ENCODE peak calls at places on chromosome 16, in seven cellular contexts. One of them, this sample, is unnamed.

GRCh38 chr16:7688811-7689210 is 356.2 kb downstream of the RBFOX1 start:
- DNase-seq in GM23338: no peak
- DNase-seq in CD4-positive, alpha-beta T cell: no peak
- DNase-seq in bronchial epithelial cell: no peak
- DNase-seq in HFFc6: no peak
- DNase-seq in GM20000: no peak
- DNase-seq in tibial nerve: no peak
- DNase-seq in this sample: no peak

GRCh38 chr16:60203525-60204124 is 1469.5 kb upstream of the GOT2 start:
- DNase-seq in HFFc6: peak; percentile 6
- DNase-seq in CD4-positive, alpha-beta T cell: no peak
- DNase-seq in tibial nerve: no peak
- DNase-seq in GM20000: no peak
- DNase-seq in GM23338: peak; percentile 61
- DNase-seq in bronchial epithelial cell: no peak
- DNase-seq in this sample: no peak

GRCh38 chr16:2235695-2236361 is 416 bp upstream of the DNASE1L2 start:
- DNase-seq in CD4-positive, alpha-beta T cell: no peak
- DNase-seq in bronchial epithelial cell: no peak
- DNase-seq in HFFc6: no peak
- DNase-seq in GM23338: no peak
- DNase-seq in tibial nerve: no peak
- DNase-seq in GM20000: no peak
- DNase-seq in this sample: no peak

GRCh38 chr16:9077001-9077809 is 14.2 kb upstream of the HAPSTR1 start:
- DNase-seq in CD4-positive, alpha-beta T cell: no peak
- DNase-seq in GM23338: no peak
- DNase-seq in tibial nerve: no peak
- DNase-seq in GM20000: no peak
- DNase-seq in bronchial epithelial cell: peak; percentile 87
- DNase-seq in HFFc6: peak; percentile 95
- DNase-seq in this sample: no peak

GRCh38 chr16:67723940-67724339 is 4.8 kb upstream of the GFOD2 start:
- DNase-seq in HFFc6: no peak
- DNase-seq in bronchial epithelial cell: no peak
- DNase-seq in tibial nerve: no peak
- DNase-seq in CD4-positive, alpha-beta T cell: no peak
- DNase-seq in GM20000: no peak
- DNase-seq in GM23338: no peak
- DNase-seq in this sample: no peak

GRCh38 chr16:86496929-86497381 is 13.4 kb upstream of the FOXF1 start:
- DNase-seq in CD4-positive, alpha-beta T cell: no peak
- DNase-seq in HFFc6: no peak
- DNase-seq in bronchial epithelial cell: no peak
- DNase-seq in GM20000: no peak
- DNase-seq in tibial nerve: no peak
- DNase-seq in GM23338: peak; percentile 41
- DNase-seq in this sample: peak; percentile 36

GRCh38 chr16:11955713-11956123 is 9.3 kb upstream of the TNFRSF17 start:
- DNase-seq in bronchial epithelial cell: peak; percentile 86
- DNase-seq in tibial nerve: no peak
- DNase-seq in GM23338: no peak
- DNase-seq in CD4-positive, alpha-beta T cell: no peak
- DNase-seq in HFFc6: peak; percentile 98
- DNase-seq in GM20000: no peak
- DNase-seq in this sample: no peak

GRCh38 chr16:58127033-58127556 is 2.1 kb downstream of the CFAP20 start:
- DNase-seq in tibial nerve: peak; percentile 41
- DNase-seq in CD4-positive, alpha-beta T cell: no peak
- DNase-seq in bronchial epithelial cell: peak; percentile 37
- DNase-seq in GM23338: peak; percentile 52
- DNase-seq in GM20000: no peak
- DNase-seq in HFFc6: peak; percentile 83
- DNase-seq in this sample: peak; percentile 35

GRCh38 chr16:27450836-27451341 is 48.9 kb downstream of the IL21R start:
- DNase-seq in GM23338: no peak
- DNase-seq in HFFc6: no peak
- DNase-seq in tibial nerve: no peak
- DNase-seq in CD4-positive, alpha-beta T cell: no peak
- DNase-seq in GM20000: no peak
- DNase-seq in bronchial epithelial cell: no peak
- DNase-seq in this sample: no peak

GRCh38 chr16:20937736-20938135 is 37.2 kb downstream of the LYRM1 start:
- DNase-seq in HFFc6: no peak
- DNase-seq in GM23338: no peak
- DNase-seq in CD4-positive, alpha-beta T cell: no peak
- DNase-seq in bronchial epithelial cell: no peak
- DNase-seq in GM20000: no peak
- DNase-seq in tibial nerve: no peak
- DNase-seq in this sample: no peak

GRCh38 chr16:26816266-26816665 is 250.5 kb upstream of the C16orf82 start:
- DNase-seq in tibial nerve: no peak
- DNase-seq in bronchial epithelial cell: no peak
- DNase-seq in HFFc6: no peak
- DNase-seq in CD4-positive, alpha-beta T cell: no peak
- DNase-seq in GM20000: no peak
- DNase-seq in GM23338: no peak
- DNase-seq in this sample: no peak

GRCh38 chr16:66342294-66342900 is 24.1 kb upstream of the CDH5 start:
- DNase-seq in HFFc6: no peak
- DNase-seq in CD4-positive, alpha-beta T cell: no peak
- DNase-seq in GM20000: peak; percentile 42
- DNase-seq in bronchial epithelial cell: no peak
- DNase-seq in tibial nerve: no peak
- DNase-seq in GM23338: peak; percentile 79
- DNase-seq in this sample: peak; percentile 52

GRCh38 chr16:23058576-23058975 is 90.7 kb downstream of the USP31 start:
- DNase-seq in GM20000: no peak
- DNase-seq in tibial nerve: no peak
- DNase-seq in bronchial epithelial cell: no peak
- DNase-seq in GM23338: no peak
- DNase-seq in CD4-positive, alpha-beta T cell: no peak
- DNase-seq in HFFc6: no peak
- DNase-seq in this sample: no peak

DNA sequence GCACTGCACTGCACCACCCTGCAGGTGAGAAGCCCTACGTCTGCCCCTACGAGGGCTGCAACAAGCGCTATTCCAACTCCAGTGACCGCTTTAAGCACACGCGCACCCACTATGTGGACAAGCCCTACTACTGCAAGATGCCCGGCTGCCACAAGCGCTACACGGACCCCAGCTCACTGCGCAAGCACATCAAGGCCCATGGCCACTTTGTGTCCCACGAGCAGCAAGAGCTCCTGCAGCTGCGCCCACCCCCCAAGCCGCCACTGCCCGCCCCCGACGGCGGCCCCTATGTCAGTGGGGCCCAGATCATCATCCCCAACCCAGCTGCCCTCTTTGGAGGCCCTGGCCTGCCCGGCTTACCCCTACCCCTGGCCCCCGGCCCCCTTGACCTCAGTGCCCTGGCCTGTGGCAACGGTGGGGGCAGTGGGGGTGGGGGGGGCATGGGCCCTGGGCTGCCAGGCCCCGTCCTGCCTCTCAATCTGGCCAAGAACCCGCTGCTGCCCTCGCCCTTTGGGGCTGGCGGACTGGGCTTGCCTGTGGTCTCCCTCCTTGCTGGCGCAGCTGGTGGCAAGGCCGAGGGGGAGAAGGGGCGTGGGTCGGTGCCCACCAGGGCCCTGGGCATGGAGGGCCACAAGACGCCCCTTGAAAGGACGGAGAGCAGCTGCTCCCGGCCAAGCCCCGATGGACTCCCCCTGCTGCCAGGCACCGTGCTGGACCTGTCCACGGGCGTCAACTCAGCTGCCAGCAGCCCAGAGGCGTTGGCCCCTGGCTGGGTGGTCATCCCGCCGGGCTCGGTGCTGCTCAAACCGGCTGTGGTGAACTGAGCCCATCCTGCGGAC is 14.2 kb downstream of the PAM16 start:
- DNase-seq in GM20000: no peak
- DNase-seq in bronchial epithelial cell: no peak
- DNase-seq in HFFc6: no peak
- DNase-seq in GM23338: no peak
- DNase-seq in CD4-positive, alpha-beta T cell: no peak
- DNase-seq in tibial nerve: no peak
- DNase-seq in this sample: no peak
- TF ChIP-seq CTCF in GM20000: no peak
- TF ChIP-seq CTCF in bronchial epithelial cell: no peak
- TF ChIP-seq CTCF in HFFc6: no peak
- TF ChIP-seq CTCF in GM23338: no peak
- TF ChIP-seq CTCF in CD4-positive, alpha-beta T cell: no peak
- TF ChIP-seq CTCF in tibial nerve: no peak
- TF ChIP-seq CTCF in this sample: no peak

DNA sequence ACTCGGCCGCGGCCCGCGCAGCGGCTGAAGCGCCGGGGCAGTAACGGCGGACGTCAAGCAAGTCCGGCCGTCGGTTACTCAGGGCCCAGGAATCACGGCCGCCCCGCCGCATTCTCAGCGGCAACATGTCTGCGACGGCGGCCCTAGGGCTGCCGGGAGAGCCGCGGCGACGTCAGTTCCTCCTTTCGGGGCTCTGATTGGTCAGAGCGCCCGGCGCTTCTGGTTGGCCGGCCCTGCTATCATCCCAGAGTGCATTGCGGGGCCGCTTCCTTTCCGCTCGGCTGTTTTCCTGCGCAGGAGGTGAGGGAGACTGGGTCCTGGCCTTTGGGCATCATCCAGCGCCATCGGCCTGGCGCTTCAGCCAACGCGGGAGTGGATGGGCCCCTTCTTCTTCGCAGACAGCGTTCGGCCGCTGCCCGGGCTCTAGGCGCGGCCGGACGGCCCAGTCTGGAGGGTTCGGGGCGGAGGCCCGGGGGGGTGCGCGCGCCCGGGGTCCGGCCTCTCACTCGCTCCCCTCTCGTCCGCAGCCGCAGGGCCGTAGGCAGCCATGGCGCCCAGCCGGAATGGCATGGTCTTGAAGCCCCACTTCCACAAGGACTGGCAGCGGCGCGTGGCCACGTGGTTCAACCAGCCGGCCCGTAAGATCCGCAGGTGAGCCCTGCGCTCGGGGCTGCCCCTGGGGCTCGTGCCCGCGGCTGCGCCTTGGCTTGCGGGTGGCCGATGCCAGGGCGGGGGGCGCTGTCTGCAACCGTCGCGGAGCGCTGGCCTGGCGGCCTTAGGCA is at the start of gene RPL13:
- DNase-seq in CD4-positive, alpha-beta T cell: peak; percentile 89
- DNase-seq in GM23338: peak; percentile 98
- DNase-seq in HFFc6: peak; percentile 96
- DNase-seq in GM20000: peak; percentile 99
- DNase-seq in tibial nerve: peak; percentile 90
- DNase-seq in bronchial epithelial cell: peak; percentile 85
- DNase-seq in this sample: peak; percentile 99
- TF ChIP-seq CTCF in CD4-positive, alpha-beta T cell: no peak
- TF ChIP-seq CTCF in GM23338: no peak
- TF ChIP-seq CTCF in HFFc6: peak; percentile 51
- TF ChIP-seq CTCF in GM20000: no peak
- TF ChIP-seq CTCF in tibial nerve: no peak
- TF ChIP-seq CTCF in bronchial epithelial cell: no peak
- TF ChIP-seq CTCF in this sample: peak; percentile 6

GRCh38 chr16:76956394-76956793 is 234.6 kb upstream of the MON1B start:
- DNase-seq in HFFc6: no peak
- DNase-seq in bronchial epithelial cell: no peak
- DNase-seq in tibial nerve: no peak
- DNase-seq in GM23338: peak; percentile 18
- DNase-seq in GM20000: no peak
- DNase-seq in CD4-positive, alpha-beta T cell: no peak
- DNase-seq in this sample: no peak

GRCh38 chr16:76955629-76956028 is 235.4 kb upstream of the MON1B start:
- DNase-seq in GM20000: no peak
- DNase-seq in bronchial epithelial cell: peak; percentile 32
- DNase-seq in tibial nerve: no peak
- DNase-seq in GM23338: no peak
- DNase-seq in HFFc6: no peak
- DNase-seq in CD4-positive, alpha-beta T cell: no peak
- DNase-seq in this sample: no peak

GRCh38 chr16:76956801-76957200 is 234.2 kb upstream of the MON1B start:
- DNase-seq in HFFc6: no peak
- DNase-seq in tibial nerve: no peak
- DNase-seq in CD4-positive, alpha-beta T cell: no peak
- DNase-seq in bronchial epithelial cell: no peak
- DNase-seq in GM20000: no peak
- DNase-seq in GM23338: no peak
- DNase-seq in this sample: no peak

GRCh38 chr16:76963614-76964315 is 227.2 kb upstream of the MON1B start:
- DNase-seq in CD4-positive, alpha-beta T cell: no peak
- DNase-seq in HFFc6: no peak
- DNase-seq in tibial nerve: no peak
- DNase-seq in bronchial epithelial cell: no peak
- DNase-seq in GM20000: no peak
- DNase-seq in GM23338: no peak
- DNase-seq in this sample: no peak

DNA sequence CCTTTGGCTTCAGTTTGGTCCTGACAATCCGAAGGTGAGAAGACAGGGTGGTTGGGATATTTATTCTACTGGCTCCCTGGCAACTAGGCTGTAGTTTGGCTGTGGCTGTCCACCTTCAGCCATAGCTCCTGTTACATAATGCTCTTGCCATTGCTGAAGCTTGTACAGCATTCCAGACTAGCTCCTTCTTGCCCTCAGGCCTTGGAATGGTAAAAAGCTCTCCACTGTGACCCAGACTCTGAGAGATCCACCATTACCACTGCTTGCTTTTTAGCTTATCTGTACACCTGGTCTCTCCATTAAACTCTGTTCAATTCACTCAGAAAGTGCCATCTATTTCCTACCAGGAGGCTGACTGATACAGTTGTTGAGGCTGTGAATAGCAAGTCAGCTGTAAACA is 231.8 kb upstream of the MON1B start:
- DNase-seq in bronchial epithelial cell: peak; percentile 11
- DNase-seq in CD4-positive, alpha-beta T cell: no peak
- DNase-seq in GM20000: no peak
- DNase-seq in tibial nerve: no peak
- DNase-seq in HFFc6: no peak
- DNase-seq in GM23338: no peak
- DNase-seq in this sample: no peak
- TF ChIP-seq CTCF in bronchial epithelial cell: no peak
- TF ChIP-seq CTCF in CD4-positive, alpha-beta T cell: no peak
- TF ChIP-seq CTCF in GM20000: no peak
- TF ChIP-seq CTCF in tibial nerve: no peak
- TF ChIP-seq CTCF in HFFc6: no peak
- TF ChIP-seq CTCF in GM23338: no peak
- TF ChIP-seq CTCF in this sample: no peak

DNA sequence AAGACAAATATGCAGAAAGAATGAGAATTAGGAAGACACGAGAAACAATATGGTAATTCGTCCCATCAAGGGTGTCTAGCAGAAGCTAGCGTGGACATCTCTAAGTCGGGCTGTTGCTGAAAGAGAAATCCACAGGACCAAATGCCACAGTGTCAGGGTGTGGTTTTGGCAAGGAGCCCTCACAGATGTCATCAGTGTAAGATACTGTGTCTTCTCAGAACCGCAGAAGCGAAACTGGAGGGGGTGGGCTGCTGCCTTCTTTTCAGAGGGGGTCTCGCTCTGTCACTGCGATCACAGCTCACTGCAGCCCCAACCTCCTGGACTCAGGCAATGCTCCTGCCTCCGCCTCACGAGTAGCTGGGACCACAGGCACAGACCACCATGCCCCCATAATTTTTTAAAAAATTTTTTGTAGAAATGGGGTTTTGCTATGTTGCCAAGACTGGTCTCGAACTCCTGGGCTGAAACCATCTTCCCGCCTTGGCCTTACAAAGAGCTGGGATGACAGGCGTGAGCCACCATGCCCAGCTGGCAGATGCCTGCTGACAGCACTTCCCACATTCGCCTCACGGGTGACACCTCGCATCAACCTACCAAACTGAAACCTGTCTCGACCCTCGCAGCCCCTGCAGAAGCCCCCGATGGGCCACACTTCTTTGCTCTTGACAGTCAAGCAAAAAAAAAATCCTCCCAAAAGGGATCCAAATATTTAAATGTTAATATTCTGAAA is 26.2 kb downstream of the TRAP1 start:
- DNase-seq in CD4-positive, alpha-beta T cell: no peak
- DNase-seq in tibial nerve: peak; percentile 48
- DNase-seq in GM20000: no peak
- DNase-seq in GM23338: peak; percentile 46
- DNase-seq in bronchial epithelial cell: no peak
- DNase-seq in HFFc6: no peak
- DNase-seq in this sample: no peak
- TF ChIP-seq CTCF in CD4-positive, alpha-beta T cell: no peak
- TF ChIP-seq CTCF in tibial nerve: no peak
- TF ChIP-seq CTCF in GM20000: no peak
- TF ChIP-seq CTCF in GM23338: no peak
- TF ChIP-seq CTCF in bronchial epithelial cell: no peak
- TF ChIP-seq CTCF in HFFc6: no peak
- TF ChIP-seq CTCF in this sample: no peak